ENCODE peak calls at places on chromosome 18, in eight cellular contexts. K is NCI-H446; I is NB4; T is neuronal stem cell; M is HCEC 1CT; X is activated CD8-positive, alpha-beta memory T cell treated with anti-CD3 and anti-CD28 coated beads, Interleukin-2, amount 10 ng/mL, durations not matched to agents 7 days and 5 days; E is activated CD4-positive, alpha-beta T cell treated with anti-CD3 and anti-CD28 coated beads, Interleukin-2, amount 50 U/mL, for 4 hours; N is NCI-H460. D is an unnamed sample.

GRCh38 chr18:61735564-61736102 is 157.2 kb downstream of the RNF152 start:
- DNase-seq in E (no peak), M (no peak), K (no peak), I (no peak), N (no peak), T (no peak), X (no peak), D (no peak)

GRCh38 chr18:79169958-79170555 is 100.9 kb downstream of the ATP9B start:
- DNase-seq in E (no peak), N (no peak), X (no peak), I (peak), T (no peak), K (no peak), M (peak), D (no peak)

GRCh38 chr18:26487437-26487836 is 60.9 kb downstream of the KCTD1 start:
- DNase-seq in X (no peak), I (no peak), N (no peak), K (no peak), M (no peak), E (no peak), T (no peak), D (no peak)

GRCh38 chr18:41828137-41828536 is 126.9 kb upstream of the PIK3C3 start:
- DNase-seq in K (no peak), M (no peak), N (no peak), X (no peak), T (no peak), E (no peak), I (no peak), D (no peak)

GRCh38 chr18:39951321-39951720 is 2003.7 kb upstream of the PIK3C3 start:
- DNase-seq in E (no peak), M (peak), T (no peak), N (no peak), I (no peak), K (no peak), X (no peak), D (no peak)

GRCh38 chr18:59265246-59266018 is 7.8 kb downstream of the RAX start:
- DNase-seq in X (peak), N (no peak), T (no peak), E (no peak), I (no peak), M (no peak), K (no peak), D (no peak)

GRCh38 chr18:44826418-44827259 is 146.0 kb downstream of the SETBP1 start:
- DNase-seq in I (no peak), K (peak), X (no peak), M (no peak), T (peak), E (no peak), N (peak), D (peak)

GRCh38 chr18:40048253-40048652 is 1906.8 kb upstream of the PIK3C3 start:
- DNase-seq in I (no peak), X (no peak), N (no peak), M (no peak), K (no peak), E (no peak), T (no peak), D (no peak)

GRCh38 chr18:75280427-75281280 is 70.1 kb downstream of the TSHZ1 start:
- DNase-seq in X (no peak), I (no peak), N (no peak), M (no peak), E (no peak), K (no peak), T (no peak), D (no peak)

GRCh38 chr18:58671122-58671940 is at the start of gene MALT1:
- DNase-seq in K (peak), N (peak), T (peak), I (peak), X (peak), E (peak), M (peak), D (peak)

GRCh38 chr18:7177131-7177744 is 53.7 kb upstream of the LRRC30 start:
- DNase-seq in N (peak), M (peak), E (no peak), T (peak), X (no peak), I (peak), K (peak), D (no peak)

GRCh38 chr18:53864758-53865157 is 359.7 kb downstream of the MBD2 start:
- DNase-seq in X (no peak), E (no peak), K (peak), M (no peak), I (no peak), T (no peak), N (no peak), D (no peak)

GRCh38 chr18:5872886-5873285 is 22.4 kb downstream of the TMEM200C start:
- DNase-seq in X (no peak), K (no peak), T (no peak), I (no peak), N (no peak), E (no peak), M (no peak), D (no peak)

GRCh38 chr18:56314396-56314795 is 324.0 kb downstream of the TXNL1 start:
- DNase-seq in E (no peak), I (no peak), X (no peak), T (no peak), M (no peak), K (peak), N (no peak), D (no peak)

GRCh38 chr18:28147674-28148171 is 29.2 kb downstream of the CDH2 start:
- DNase-seq in T (no peak), M (peak), K (peak), N (no peak), I (peak), X (no peak), E (no peak), D (no peak)

GRCh38 chr18:79939096-79939495 is 12.4 kb downstream of the SLC66A2 start:
- DNase-seq in E (no peak), X (no peak), N (no peak), M (no peak), I (no peak), T (no peak), K (no peak), D (no peak)

GRCh38 chr18:65435529-65435928 is 315.3 kb upstream of the CDH7 start:
- DNase-seq in X (no peak), I (no peak), E (no peak), M (no peak), T (no peak), K (peak), N (no peak), D (no peak)

GRCh38 chr18:66495844-66496243 is 108.0 kb downstream of the CDH19 start:
- DNase-seq in K (peak), I (peak), X (no peak), E (no peak), N (peak), M (no peak), T (peak), D (no peak)

GRCh38 chr18:58064406-58064998 is 20.5 kb downstream of the NEDD4L start:
- DNase-seq in E (no peak), K (no peak), I (peak), X (no peak), T (no peak), M (no peak), N (no peak), D (no peak)

GRCh38 chr18:73153271-73153670 is 285.5 kb upstream of the NETO1 start:
- DNase-seq in K (peak), X (no peak), E (no peak), N (no peak), I (no peak), M (no peak), T (no peak), D (no peak)

GRCh38 chr18:50620319-50620718 is 60.4 kb downstream of the MAPK4 start:
- DNase-seq in X (no peak), M (no peak), T (no peak), N (no peak), I (no peak), E (no peak), K (no peak), D (no peak)

GRCh38 chr18:37496568-37496967 is 69.0 kb downstream of the CELF4 start:
- DNase-seq in T (no peak), I (no peak), N (no peak), E (no peak), M (no peak), K (no peak), X (no peak), D (no peak)

GRCh38 chr18:75248426-75249191 is 38.0 kb downstream of the TSHZ1 start:
- DNase-seq in M (no peak), K (no peak), I (no peak), T (no peak), N (no peak), E (no peak), X (no peak), D (no peak)

GRCh38 chr18:43312891-43313290 is 35.6 kb upstream of the SYT4 start:
- DNase-seq in X (no peak), N (no peak), I (no peak), T (no peak), E (no peak), K (no peak), M (peak), D (no peak)

GRCh38 chr18:908631-909621 is 4.3 kb downstream of the ADCYAP1 start:
- DNase-seq in X (no peak), K (peak), E (no peak), N (no peak), M (no peak), I (no peak), T (no peak), D (no peak)

GRCh38 chr18:30971338-30971956 is 71.1 kb downstream of the DSC3 start:
- DNase-seq in N (peak), X (no peak), M (peak), K (peak), E (no peak), T (peak), I (peak), D (no peak)

GRCh38 chr18:32425466-32425865 is 45.2 kb downstream of the GAREM1 start:
- DNase-seq in K (no peak), I (no peak), M (peak), E (no peak), N (no peak), T (no peak), X (no peak), D (no peak)

GRCh38 chr18:41783879-41784278 is 171.2 kb upstream of the PIK3C3 start:
- DNase-seq in M (no peak), T (no peak), E (no peak), N (no peak), I (no peak), K (no peak), X (no peak), D (no peak)

GRCh38 chr18:61322265-61322873 is 10.9 kb upstream of the CDH20 start:
- DNase-seq in N (peak), M (peak), K (peak), E (no peak), T (peak), X (peak), I (peak), D (peak)

GRCh38 chr18:33495278-33495677 is 54.8 kb upstream of the CCDC178 start:
- DNase-seq in X (no peak), E (no peak), T (peak), K (peak), I (peak), N (peak), M (no peak), D (no peak)

GRCh38 chr18:27668126-27668525 is 483.0 kb upstream of the CHST9 start:
- DNase-seq in I (no peak), N (no peak), K (no peak), M (no peak), X (no peak), T (no peak), E (no peak), D (no peak)

GRCh38 chr18:76445741-76446232 is 49.3 kb downstream of the ZNF516 start:
- DNase-seq in I (no peak), X (no peak), E (no peak), K (no peak), M (no peak), T (no peak), N (no peak), D (peak)

GRCh38 chr18:58862851-58863538 is 1.7 kb upstream of the ZNF532 start:
- DNase-seq in M (peak), I (no peak), E (no peak), X (no peak), K (peak), N (no peak), T (no peak), D (no peak)

GRCh38 chr18:5197032-5197434 is at the start of gene AKAIN1:
- DNase-seq in E (no peak), I (no peak), N (peak), X (no peak), T (peak), M (no peak), K (no peak), D (peak)

GRCh38 chr18:80037869-80038630 is 3.8 kb downstream of the RBFA start:
- DNase-seq in K (peak), N (no peak), M (no peak), T (no peak), X (no peak), I (no peak), E (no peak), D (no peak)

GRCh38 chr18:11504962-11505361 is 104.4 kb upstream of the SLC35G4 start:
- DNase-seq in N (no peak), X (no peak), T (no peak), E (no peak), I (peak), K (no peak), M (no peak), D (no peak)

GRCh38 chr18:37409870-37410269 is 155.7 kb downstream of the CELF4 start:
- DNase-seq in T (no peak), K (no peak), I (no peak), N (no peak), M (no peak), E (no peak), X (no peak), D (no peak)

GRCh38 chr18:35524236-35524635 is 26.5 kb upstream of the INO80C start:
- DNase-seq in T (no peak), N (no peak), X (no peak), I (no peak), K (no peak), M (no peak), E (no peak), D (peak)

GRCh38 chr18:47997338-47997780 is 66.9 kb upstream of the SMAD2 start:
- DNase-seq in I (peak), M (no peak), E (peak), X (peak), K (peak), N (no peak), T (peak), D (no peak)

D was measured in osteocyte.